ENCODE peak calls at places on chromosomes 6 and 20, in six cellular contexts. One of them, this sample, is unnamed.

GRCh38 chr20:10469599-10469998 is 34.5 kb downstream of the SLX4IP start:
- DNase-seq in GM12865: peak
- DNase-seq in heart right ventricle: no peak
- DNase-seq in cardiac fibroblast: peak
- DNase-seq in activated CD8-positive, alpha-beta T cell treated with anti-CD3 and anti-CD28 coated beads for 36 hours: peak
- DNase-seq in ovary: no peak
- DNase-seq in this sample: peak

GRCh38 chr6:168190646-168191443 is 111.8 kb upstream of the FRMD1 start:
- DNase-seq in activated CD8-positive, alpha-beta T cell treated with anti-CD3 and anti-CD28 coated beads for 36 hours: no peak
- DNase-seq in ovary: no peak
- DNase-seq in cardiac fibroblast: no peak
- DNase-seq in heart right ventricle: no peak
- DNase-seq in GM12865: no peak
- DNase-seq in this sample: no peak

GRCh38 chr20:40506567-40506966 is 182.5 kb downstream of the MAFB start:
- DNase-seq in ovary: peak
- DNase-seq in cardiac fibroblast: peak
- DNase-seq in activated CD8-positive, alpha-beta T cell treated with anti-CD3 and anti-CD28 coated beads for 36 hours: peak
- DNase-seq in heart right ventricle: peak
- DNase-seq in GM12865: no peak
- DNase-seq in this sample: peak

GRCh38 chr20:61742097-61742805 is 323.4 kb downstream of the TAF4 start:
- DNase-seq in ovary: no peak
- DNase-seq in heart right ventricle: no peak
- DNase-seq in GM12865: no peak
- DNase-seq in cardiac fibroblast: no peak
- DNase-seq in activated CD8-positive, alpha-beta T cell treated with anti-CD3 and anti-CD28 coated beads for 36 hours: no peak
- DNase-seq in this sample: peak

GRCh38 chr6:29490552-29490951 is 2.8 kb upstream of the MAS1L start:
- DNase-seq in heart right ventricle: no peak
- DNase-seq in ovary: no peak
- DNase-seq in activated CD8-positive, alpha-beta T cell treated with anti-CD3 and anti-CD28 coated beads for 36 hours: no peak
- DNase-seq in GM12865: no peak
- DNase-seq in cardiac fibroblast: no peak
- DNase-seq in this sample: no peak

GRCh38 chr6:32153835-32154513 is at the start of gene PPT2:
- DNase-seq in heart right ventricle: peak
- DNase-seq in cardiac fibroblast: peak
- DNase-seq in ovary: peak
- DNase-seq in activated CD8-positive, alpha-beta T cell treated with anti-CD3 and anti-CD28 coated beads for 36 hours: peak
- DNase-seq in GM12865: peak
- DNase-seq in this sample: peak

GRCh38 chr6:169328112-169328801 is 74.6 kb upstream of the THBS2 start:
- DNase-seq in heart right ventricle: no peak
- DNase-seq in cardiac fibroblast: peak
- DNase-seq in GM12865: no peak
- DNase-seq in ovary: no peak
- DNase-seq in activated CD8-positive, alpha-beta T cell treated with anti-CD3 and anti-CD28 coated beads for 36 hours: no peak
- DNase-seq in this sample: peak

GRCh38 chr6:41374618-41375590 is 39.5 kb downstream of the NCR2 start:
- DNase-seq in activated CD8-positive, alpha-beta T cell treated with anti-CD3 and anti-CD28 coated beads for 36 hours: no peak
- DNase-seq in GM12865: no peak
- DNase-seq in ovary: no peak
- DNase-seq in cardiac fibroblast: no peak
- DNase-seq in heart right ventricle: no peak
- DNase-seq in this sample: no peak

GRCh38 chr20:57788936-57789613 is 79.3 kb upstream of the PMEPA1 start:
- DNase-seq in cardiac fibroblast: no peak
- DNase-seq in activated CD8-positive, alpha-beta T cell treated with anti-CD3 and anti-CD28 coated beads for 36 hours: no peak
- DNase-seq in ovary: no peak
- DNase-seq in heart right ventricle: no peak
- DNase-seq in GM12865: no peak
- DNase-seq in this sample: no peak

GRCh38 chr6:26198626-26199056 is 111.4 kb downstream of the HFE start:
- DNase-seq in cardiac fibroblast: no peak
- DNase-seq in heart right ventricle: no peak
- DNase-seq in GM12865: no peak
- DNase-seq in activated CD8-positive, alpha-beta T cell treated with anti-CD3 and anti-CD28 coated beads for 36 hours: no peak
- DNase-seq in ovary: no peak
- DNase-seq in this sample: peak

GRCh38 chr6:9250852-9251251 is 815.5 kb upstream of the SLC35B3 start:
- DNase-seq in heart right ventricle: no peak
- DNase-seq in GM12865: peak
- DNase-seq in ovary: no peak
- DNase-seq in activated CD8-positive, alpha-beta T cell treated with anti-CD3 and anti-CD28 coated beads for 36 hours: peak
- DNase-seq in cardiac fibroblast: peak
- DNase-seq in this sample: peak

GRCh38 chr6:121222656-121223055 is 111.6 kb downstream of the TBC1D32 start:
- DNase-seq in ovary: no peak
- DNase-seq in activated CD8-positive, alpha-beta T cell treated with anti-CD3 and anti-CD28 coated beads for 36 hours: no peak
- DNase-seq in GM12865: no peak
- DNase-seq in cardiac fibroblast: peak
- DNase-seq in heart right ventricle: no peak
- DNase-seq in this sample: peak

GRCh38 chr20:48332555-48332954 is 495.2 kb downstream of the PREX1 start:
- DNase-seq in GM12865: no peak
- DNase-seq in ovary: no peak
- DNase-seq in activated CD8-positive, alpha-beta T cell treated with anti-CD3 and anti-CD28 coated beads for 36 hours: no peak
- DNase-seq in cardiac fibroblast: no peak
- DNase-seq in heart right ventricle: no peak
- DNase-seq in this sample: peak

GRCh38 chr6:146028250-146028789 is 542 bp upstream of the GRM1 start:
- DNase-seq in cardiac fibroblast: peak
- DNase-seq in heart right ventricle: peak
- DNase-seq in ovary: peak
- DNase-seq in activated CD8-positive, alpha-beta T cell treated with anti-CD3 and anti-CD28 coated beads for 36 hours: peak
- DNase-seq in GM12865: peak
- DNase-seq in this sample: peak

GRCh38 chr20:32674362-32674789 is 635 bp upstream of the C20orf203 start:
- DNase-seq in cardiac fibroblast: peak
- DNase-seq in GM12865: peak
- DNase-seq in ovary: no peak
- DNase-seq in heart right ventricle: no peak
- DNase-seq in activated CD8-positive, alpha-beta T cell treated with anti-CD3 and anti-CD28 coated beads for 36 hours: peak
- DNase-seq in this sample: peak

GRCh38 chr6:77620290-77620882 is 32.5 kb upstream of the MEI4 start:
- DNase-seq in GM12865: peak
- DNase-seq in heart right ventricle: no peak
- DNase-seq in ovary: no peak
- DNase-seq in activated CD8-positive, alpha-beta T cell treated with anti-CD3 and anti-CD28 coated beads for 36 hours: peak
- DNase-seq in cardiac fibroblast: no peak
- DNase-seq in this sample: peak

GRCh38 chr6:138429731-138430130 is 25.7 kb downstream of the HEBP2 start:
- DNase-seq in activated CD8-positive, alpha-beta T cell treated with anti-CD3 and anti-CD28 coated beads for 36 hours: no peak
- DNase-seq in cardiac fibroblast: no peak
- DNase-seq in heart right ventricle: no peak
- DNase-seq in GM12865: no peak
- DNase-seq in ovary: no peak
- DNase-seq in this sample: no peak

GRCh38 chr20:57022306-57022705 is 244.1 kb downstream of the BMP7 start:
- DNase-seq in GM12865: no peak
- DNase-seq in heart right ventricle: no peak
- DNase-seq in cardiac fibroblast: no peak
- DNase-seq in ovary: no peak
- DNase-seq in activated CD8-positive, alpha-beta T cell treated with anti-CD3 and anti-CD28 coated beads for 36 hours: no peak
- DNase-seq in this sample: no peak

GRCh38 chr6:113047148-113047547 is 700.0 kb downstream of the RFPL4B start:
- DNase-seq in ovary: no peak
- DNase-seq in heart right ventricle: no peak
- DNase-seq in GM12865: no peak
- DNase-seq in cardiac fibroblast: no peak
- DNase-seq in activated CD8-positive, alpha-beta T cell treated with anti-CD3 and anti-CD28 coated beads for 36 hours: no peak
- DNase-seq in this sample: no peak

GRCh38 chr6:40579101-40579500 is 8.1 kb downstream of the LRFN2 start:
- DNase-seq in ovary: no peak
- DNase-seq in heart right ventricle: no peak
- DNase-seq in activated CD8-positive, alpha-beta T cell treated with anti-CD3 and anti-CD28 coated beads for 36 hours: no peak
- DNase-seq in GM12865: no peak
- DNase-seq in cardiac fibroblast: no peak
- DNase-seq in this sample: no peak

GRCh38 chr6:20008081-20008480 is 170.9 kb downstream of the ID4 start:
- DNase-seq in heart right ventricle: no peak
- DNase-seq in GM12865: no peak
- DNase-seq in ovary: no peak
- DNase-seq in activated CD8-positive, alpha-beta T cell treated with anti-CD3 and anti-CD28 coated beads for 36 hours: no peak
- DNase-seq in cardiac fibroblast: no peak
- DNase-seq in this sample: no peak

GRCh38 chr6:20137288-20137687 is 75.0 kb downstream of the MBOAT1 start:
- DNase-seq in heart right ventricle: no peak
- DNase-seq in GM12865: no peak
- DNase-seq in ovary: no peak
- DNase-seq in cardiac fibroblast: no peak
- DNase-seq in activated CD8-positive, alpha-beta T cell treated with anti-CD3 and anti-CD28 coated beads for 36 hours: no peak
- DNase-seq in this sample: no peak

GRCh38 chr6:53439556-53439955 is 90.8 kb upstream of the ELOVL5 start:
- DNase-seq in GM12865: no peak
- DNase-seq in heart right ventricle: no peak
- DNase-seq in activated CD8-positive, alpha-beta T cell treated with anti-CD3 and anti-CD28 coated beads for 36 hours: no peak
- DNase-seq in ovary: no peak
- DNase-seq in cardiac fibroblast: peak
- DNase-seq in this sample: peak

GRCh38 chr6:157562997-157563396 is 182.0 kb downstream of the ZDHHC14 start:
- DNase-seq in GM12865: no peak
- DNase-seq in activated CD8-positive, alpha-beta T cell treated with anti-CD3 and anti-CD28 coated beads for 36 hours: no peak
- DNase-seq in ovary: no peak
- DNase-seq in cardiac fibroblast: no peak
- DNase-seq in heart right ventricle: no peak
- DNase-seq in this sample: no peak

GRCh38 chr6:166395351-166395750 is 12.6 kb upstream of the MPC1 start:
- DNase-seq in activated CD8-positive, alpha-beta T cell treated with anti-CD3 and anti-CD28 coated beads for 36 hours: no peak
- DNase-seq in GM12865: no peak
- DNase-seq in heart right ventricle: no peak
- DNase-seq in cardiac fibroblast: no peak
- DNase-seq in ovary: no peak
- DNase-seq in this sample: no peak

GRCh38 chr6:45590751-45591184 is 213.0 kb upstream of the SUPT3H start:
- DNase-seq in activated CD8-positive, alpha-beta T cell treated with anti-CD3 and anti-CD28 coated beads for 36 hours: no peak
- DNase-seq in ovary: peak
- DNase-seq in heart right ventricle: no peak
- DNase-seq in GM12865: no peak
- DNase-seq in cardiac fibroblast: peak
- DNase-seq in this sample: peak

GRCh38 chr20:37007898-37008649 is 56.6 kb upstream of the SAMHD1 start:
- DNase-seq in ovary: no peak
- DNase-seq in heart right ventricle: no peak
- DNase-seq in cardiac fibroblast: peak
- DNase-seq in GM12865: peak
- DNase-seq in activated CD8-positive, alpha-beta T cell treated with anti-CD3 and anti-CD28 coated beads for 36 hours: no peak
- DNase-seq in this sample: peak

GRCh38 chr6:4280721-4281120 is 145.3 kb upstream of the ECI2 start:
- DNase-seq in cardiac fibroblast: peak
- DNase-seq in heart right ventricle: no peak
- DNase-seq in activated CD8-positive, alpha-beta T cell treated with anti-CD3 and anti-CD28 coated beads for 36 hours: no peak
- DNase-seq in GM12865: no peak
- DNase-seq in ovary: no peak
- DNase-seq in this sample: peak

GRCh38 chr6:163427498-163428254 is 13.2 kb downstream of the QKI start:
- DNase-seq in heart right ventricle: no peak
- DNase-seq in ovary: no peak
- DNase-seq in cardiac fibroblast: peak
- DNase-seq in activated CD8-positive, alpha-beta T cell treated with anti-CD3 and anti-CD28 coated beads for 36 hours: no peak
- DNase-seq in GM12865: peak
- DNase-seq in this sample: peak

GRCh38 chr6:127110712-127111111 is 7.8 kb upstream of the RSPO3 start:
- DNase-seq in ovary: no peak
- DNase-seq in activated CD8-positive, alpha-beta T cell treated with anti-CD3 and anti-CD28 coated beads for 36 hours: no peak
- DNase-seq in cardiac fibroblast: no peak
- DNase-seq in GM12865: no peak
- DNase-seq in heart right ventricle: no peak
- DNase-seq in this sample: no peak

GRCh38 chr20:17615645-17616479 is 46.0 kb downstream of the DSTN start:
- DNase-seq in heart right ventricle: no peak
- DNase-seq in activated CD8-positive, alpha-beta T cell treated with anti-CD3 and anti-CD28 coated beads for 36 hours: no peak
- DNase-seq in GM12865: no peak
- DNase-seq in ovary: peak
- DNase-seq in cardiac fibroblast: no peak
- DNase-seq in this sample: no peak

GRCh38 chr20:5316188-5317158 is at the start of gene PROKR2:
- DNase-seq in heart right ventricle: peak
- DNase-seq in cardiac fibroblast: no peak
- DNase-seq in ovary: no peak
- DNase-seq in GM12865: no peak
- DNase-seq in activated CD8-positive, alpha-beta T cell treated with anti-CD3 and anti-CD28 coated beads for 36 hours: peak
- DNase-seq in this sample: peak
- TF ChIP-seq CTCF in heart right ventricle: no peak
- TF ChIP-seq CTCF in cardiac fibroblast: no peak
- TF ChIP-seq CTCF in ovary: no peak
- TF ChIP-seq CTCF in GM12865: no peak
- TF ChIP-seq CTCF in activated CD8-positive, alpha-beta T cell treated with anti-CD3 and anti-CD28 coated beads for 36 hours: peak
- TF ChIP-seq CTCF in this sample: no peak

GRCh38 chr6:116531675-116532570 is 13.6 kb downstream of the TRAPPC3L start:
- DNase-seq in ovary: peak
- DNase-seq in GM12865: peak
- DNase-seq in activated CD8-positive, alpha-beta T cell treated with anti-CD3 and anti-CD28 coated beads for 36 hours: peak
- DNase-seq in heart right ventricle: peak
- DNase-seq in cardiac fibroblast: peak
- DNase-seq in this sample: peak
- TF ChIP-seq CTCF in ovary: peak
- TF ChIP-seq CTCF in GM12865: peak
- TF ChIP-seq CTCF in activated CD8-positive, alpha-beta T cell treated with anti-CD3 and anti-CD28 coated beads for 36 hours: peak
- TF ChIP-seq CTCF in heart right ventricle: peak
- TF ChIP-seq CTCF in cardiac fibroblast: peak
- TF ChIP-seq CTCF in this sample: peak

DNA sequence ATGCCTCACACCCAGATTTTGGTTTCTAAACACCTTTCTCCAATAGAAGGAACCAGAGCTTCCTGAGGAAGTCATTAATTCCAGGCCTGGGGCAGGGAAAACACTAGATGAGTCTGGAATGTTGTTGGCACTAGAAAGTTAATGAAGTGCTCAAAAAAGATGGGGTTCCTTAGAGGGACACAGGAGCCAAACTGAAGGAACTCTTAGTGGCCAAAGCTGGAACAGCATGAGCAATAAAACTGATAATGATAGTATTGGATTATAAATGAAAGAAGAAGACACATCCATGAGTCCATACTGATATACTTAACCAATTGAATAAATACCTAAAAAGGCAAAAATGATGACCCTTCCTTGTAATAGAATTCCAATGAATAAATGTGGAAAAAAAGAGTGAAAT is 4.4 kb downstream of the IL20RA start:
- DNase-seq in cardiac fibroblast: no peak
- DNase-seq in activated CD8-positive, alpha-beta T cell treated with anti-CD3 and anti-CD28 coated beads for 36 hours: no peak
- DNase-seq in ovary: no peak
- DNase-seq in heart right ventricle: no peak
- DNase-seq in GM12865: no peak
- DNase-seq in this sample: no peak
- TF ChIP-seq CTCF in cardiac fibroblast: no peak
- TF ChIP-seq CTCF in activated CD8-positive, alpha-beta T cell treated with anti-CD3 and anti-CD28 coated beads for 36 hours: no peak
- TF ChIP-seq CTCF in ovary: no peak
- TF ChIP-seq CTCF in heart right ventricle: no peak
- TF ChIP-seq CTCF in GM12865: no peak
- TF ChIP-seq CTCF in this sample: peak

DNA sequence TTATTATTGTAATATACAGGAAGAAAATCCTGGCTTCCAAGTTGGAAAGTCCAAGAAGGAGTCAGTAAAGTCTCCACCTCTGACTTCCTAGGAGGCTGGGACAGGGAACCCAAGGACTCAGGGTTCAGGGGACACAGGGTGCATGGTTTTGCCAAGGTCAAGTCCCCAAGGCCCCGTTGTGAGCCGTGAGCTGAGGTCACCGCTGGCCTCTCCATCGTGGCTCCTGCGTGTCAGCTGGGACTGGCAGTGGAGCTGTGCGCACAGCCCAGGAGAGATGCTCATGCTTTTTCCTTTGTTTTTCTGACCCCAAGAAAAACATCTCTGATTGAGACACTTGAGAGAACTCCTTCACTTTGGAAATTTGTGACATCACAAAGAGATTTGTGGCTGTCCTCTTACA is 230.8 kb downstream of the FNDC1 start:
- DNase-seq in ovary: no peak
- DNase-seq in activated CD8-positive, alpha-beta T cell treated with anti-CD3 and anti-CD28 coated beads for 36 hours: no peak
- DNase-seq in cardiac fibroblast: no peak
- DNase-seq in heart right ventricle: no peak
- DNase-seq in GM12865: no peak
- DNase-seq in this sample: no peak
- TF ChIP-seq CTCF in ovary: no peak
- TF ChIP-seq CTCF in activated CD8-positive, alpha-beta T cell treated with anti-CD3 and anti-CD28 coated beads for 36 hours: no peak
- TF ChIP-seq CTCF in cardiac fibroblast: no peak
- TF ChIP-seq CTCF in heart right ventricle: no peak
- TF ChIP-seq CTCF in GM12865: no peak
- TF ChIP-seq CTCF in this sample: no peak

This sample was measured in fibroblast of villous mesenchyme.